ENCODE peak calls at places on chromosome 4, in eight cellular contexts. One of them, this sample, is unnamed.

GRCh38 chr4:86522349-86522748 is 71.8 kb upstream of the PTPN13 start:
- DNase-seq in CD8-positive, alpha-beta T cell: no peak
- DNase-seq in mesendoderm: no peak
- DNase-seq in endodermal cell: no peak
- DNase-seq in uterus: no peak
- DNase-seq in aorta: no peak
- DNase-seq in GM23248: peak; percentile 53
- DNase-seq in SK-N-SH: no peak
- DNase-seq in this sample: no peak

GRCh38 chr4:111847256-111848108 is 297.8 kb upstream of the FAM241A start:
- DNase-seq in SK-N-SH: no peak
- DNase-seq in GM23248: peak; percentile 18
- DNase-seq in endodermal cell: no peak
- DNase-seq in uterus: no peak
- DNase-seq in CD8-positive, alpha-beta T cell: no peak
- DNase-seq in aorta: no peak
- DNase-seq in mesendoderm: peak; percentile 40
- DNase-seq in this sample: no peak

GRCh38 chr4:19164334-19164733 is 1087.4 kb upstream of the SLIT2 start:
- DNase-seq in endodermal cell: no peak
- DNase-seq in mesendoderm: peak; percentile 21
- DNase-seq in GM23248: no peak
- DNase-seq in CD8-positive, alpha-beta T cell: no peak
- DNase-seq in aorta: no peak
- DNase-seq in uterus: no peak
- DNase-seq in SK-N-SH: no peak
- DNase-seq in this sample: no peak

GRCh38 chr4:127470290-127470809 is 162.4 kb upstream of the INTU start:
- DNase-seq in endodermal cell: no peak
- DNase-seq in SK-N-SH: no peak
- DNase-seq in mesendoderm: no peak
- DNase-seq in uterus: peak; percentile 11
- DNase-seq in CD8-positive, alpha-beta T cell: no peak
- DNase-seq in GM23248: no peak
- DNase-seq in aorta: no peak
- DNase-seq in this sample: no peak

GRCh38 chr4:2127609-2128300 is 68.6 kb downstream of the NAT8L start:
- DNase-seq in aorta: no peak
- DNase-seq in CD8-positive, alpha-beta T cell: no peak
- DNase-seq in SK-N-SH: no peak
- DNase-seq in uterus: no peak
- DNase-seq in endodermal cell: no peak
- DNase-seq in mesendoderm: no peak
- DNase-seq in GM23248: no peak
- DNase-seq in this sample: no peak

GRCh38 chr4:140188975-140189374 is 35.0 kb upstream of the MAML3 start:
- DNase-seq in uterus: peak; percentile 55
- DNase-seq in CD8-positive, alpha-beta T cell: no peak
- DNase-seq in endodermal cell: no peak
- DNase-seq in aorta: peak; percentile 66
- DNase-seq in SK-N-SH: no peak
- DNase-seq in mesendoderm: no peak
- DNase-seq in GM23248: peak; percentile 66
- DNase-seq in this sample: no peak

GRCh38 chr4:16862688-16863087 is 35.8 kb downstream of the LDB2 start:
- DNase-seq in GM23248: no peak
- DNase-seq in uterus: no peak
- DNase-seq in endodermal cell: no peak
- DNase-seq in SK-N-SH: no peak
- DNase-seq in CD8-positive, alpha-beta T cell: no peak
- DNase-seq in aorta: no peak
- DNase-seq in mesendoderm: no peak
- DNase-seq in this sample: no peak

GRCh38 chr4:52638717-52639116 is 20.4 kb downstream of the USP46 start:
- DNase-seq in GM23248: no peak
- DNase-seq in mesendoderm: no peak
- DNase-seq in CD8-positive, alpha-beta T cell: no peak
- DNase-seq in aorta: no peak
- DNase-seq in uterus: no peak
- DNase-seq in endodermal cell: no peak
- DNase-seq in SK-N-SH: no peak
- DNase-seq in this sample: no peak

GRCh38 chr4:184348311-184349233 is 125.8 kb downstream of the IRF2 start:
- DNase-seq in SK-N-SH: no peak
- DNase-seq in aorta: no peak
- DNase-seq in uterus: peak; percentile 41
- DNase-seq in CD8-positive, alpha-beta T cell: no peak
- DNase-seq in endodermal cell: peak; percentile 55
- DNase-seq in GM23248: no peak
- DNase-seq in mesendoderm: peak; percentile 20
- DNase-seq in this sample: no peak

GRCh38 chr4:184350964-184351363 is 123.4 kb downstream of the IRF2 start:
- DNase-seq in mesendoderm: no peak
- DNase-seq in GM23248: no peak
- DNase-seq in CD8-positive, alpha-beta T cell: no peak
- DNase-seq in endodermal cell: no peak
- DNase-seq in aorta: no peak
- DNase-seq in SK-N-SH: no peak
- DNase-seq in uterus: no peak
- DNase-seq in this sample: no peak

GRCh38 chr4:184347251-184348239 is 126.8 kb downstream of the IRF2 start:
- DNase-seq in GM23248: no peak
- DNase-seq in endodermal cell: peak; percentile 86
- DNase-seq in uterus: no peak
- DNase-seq in mesendoderm: peak; percentile 93
- DNase-seq in aorta: peak; percentile 75
- DNase-seq in CD8-positive, alpha-beta T cell: no peak
- DNase-seq in SK-N-SH: no peak
- DNase-seq in this sample: no peak

GRCh38 chr4:184350213-184350817 is 124.0 kb downstream of the IRF2 start:
- DNase-seq in CD8-positive, alpha-beta T cell: no peak
- DNase-seq in endodermal cell: peak; percentile 29
- DNase-seq in SK-N-SH: no peak
- DNase-seq in aorta: no peak
- DNase-seq in uterus: no peak
- DNase-seq in mesendoderm: no peak
- DNase-seq in GM23248: no peak
- DNase-seq in this sample: no peak

DNA sequence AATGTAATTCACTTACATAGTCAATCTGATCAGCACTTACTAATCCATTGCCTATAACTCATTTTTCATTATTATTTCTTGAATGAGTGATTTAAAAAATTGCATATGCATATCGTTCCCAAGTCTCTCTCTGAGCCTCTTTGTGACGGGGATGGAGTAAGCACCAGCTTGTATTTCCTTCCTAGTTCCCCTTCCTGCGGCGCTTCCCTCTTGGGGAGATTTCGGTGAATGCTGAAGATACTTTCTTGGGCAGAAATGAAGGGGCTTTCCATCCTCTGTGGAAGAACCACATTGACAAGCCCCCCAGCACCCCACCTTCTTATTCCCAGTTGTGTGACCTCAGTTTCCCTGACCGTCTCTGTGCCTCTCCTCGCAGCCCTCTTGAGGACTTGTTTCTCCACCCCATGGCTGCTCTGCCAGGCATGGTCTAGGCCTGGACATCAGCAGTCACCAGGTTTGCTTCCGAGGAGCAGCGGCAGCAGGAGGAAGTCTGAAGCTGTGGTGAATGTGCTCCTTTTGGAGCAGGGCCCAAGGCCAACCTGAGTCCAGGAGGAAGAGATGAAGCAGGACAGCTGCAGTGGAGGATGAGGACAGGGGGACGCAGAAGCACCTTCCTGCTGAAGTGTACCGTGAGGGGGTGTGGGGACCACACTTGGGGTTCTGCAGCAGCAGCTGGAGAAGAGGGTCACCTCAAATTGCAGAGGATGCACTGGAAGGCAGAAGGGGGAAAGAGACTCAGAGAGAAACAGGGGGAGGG is 124.9 kb downstream of the IRF2 start:
- DNase-seq in aorta: no peak
- DNase-seq in GM23248: no peak
- DNase-seq in mesendoderm: no peak
- DNase-seq in endodermal cell: peak; percentile 37
- DNase-seq in CD8-positive, alpha-beta T cell: no peak
- DNase-seq in SK-N-SH: no peak
- DNase-seq in uterus: no peak
- DNase-seq in this sample: no peak
- H3K27ac ChIP-seq in aorta: no peak overlapping the region
- H3K27ac ChIP-seq in GM23248: no peak overlapping the region
- H3K27ac ChIP-seq in mesendoderm: no peak overlapping the region
- H3K27ac ChIP-seq in endodermal cell: no peak overlapping the region
- H3K27ac ChIP-seq in CD8-positive, alpha-beta T cell: no peak overlapping the region
- H3K27ac ChIP-seq in SK-N-SH: no peak overlapping the region
- H3K27ac ChIP-seq in uterus: no peak overlapping the region
- H3K27ac ChIP-seq in this sample: no peak overlapping the region

GRCh38 chr4:80420638-80421037 is 85.1 kb downstream of the CFAP299 start:
- DNase-seq in SK-N-SH: no peak
- DNase-seq in aorta: no peak
- DNase-seq in CD8-positive, alpha-beta T cell: no peak
- DNase-seq in GM23248: no peak
- DNase-seq in endodermal cell: no peak
- DNase-seq in mesendoderm: no peak
- DNase-seq in uterus: no peak
- DNase-seq in this sample: no peak

GRCh38 chr4:80424225-80424581 is 88.7 kb downstream of the CFAP299 start:
- DNase-seq in uterus: no peak
- DNase-seq in endodermal cell: no peak
- DNase-seq in GM23248: no peak
- DNase-seq in aorta: no peak
- DNase-seq in SK-N-SH: no peak
- DNase-seq in mesendoderm: no peak
- DNase-seq in CD8-positive, alpha-beta T cell: no peak
- DNase-seq in this sample: no peak

GRCh38 chr4:80422727-80423404 is 87.3 kb downstream of the CFAP299 start:
- DNase-seq in SK-N-SH: no peak
- DNase-seq in GM23248: no peak
- DNase-seq in endodermal cell: no peak
- DNase-seq in uterus: no peak
- DNase-seq in aorta: no peak
- DNase-seq in mesendoderm: no peak
- DNase-seq in CD8-positive, alpha-beta T cell: no peak
- DNase-seq in this sample: no peak

GRCh38 chr4:80425701-80426100 is 90.2 kb downstream of the CFAP299 start:
- DNase-seq in uterus: no peak
- DNase-seq in aorta: no peak
- DNase-seq in SK-N-SH: no peak
- DNase-seq in mesendoderm: no peak
- DNase-seq in CD8-positive, alpha-beta T cell: no peak
- DNase-seq in GM23248: no peak
- DNase-seq in endodermal cell: no peak
- DNase-seq in this sample: no peak

GRCh38 chr4:80423553-80424224 is 88.2 kb downstream of the CFAP299 start:
- DNase-seq in uterus: no peak
- DNase-seq in GM23248: peak; percentile 3
- DNase-seq in SK-N-SH: no peak
- DNase-seq in mesendoderm: no peak
- DNase-seq in endodermal cell: no peak
- DNase-seq in CD8-positive, alpha-beta T cell: no peak
- DNase-seq in aorta: no peak
- DNase-seq in this sample: no peak
- H3K27ac ChIP-seq in uterus: no peak overlapping the region
- H3K27ac ChIP-seq in GM23248: no peak overlapping the region
- H3K27ac ChIP-seq in SK-N-SH: no peak overlapping the region
- H3K27ac ChIP-seq in mesendoderm: no peak overlapping the region
- H3K27ac ChIP-seq in endodermal cell: no peak overlapping the region
- H3K27ac ChIP-seq in CD8-positive, alpha-beta T cell: no peak overlapping the region
- H3K27ac ChIP-seq in aorta: no peak overlapping the region
- H3K27ac ChIP-seq in this sample: no peak overlapping the region

GRCh38 chr4:24991015-24991414 is 39.7 kb downstream of the LGI2 start:
- DNase-seq in aorta: no peak
- DNase-seq in mesendoderm: no peak
- DNase-seq in uterus: peak; percentile 35
- DNase-seq in SK-N-SH: no peak
- DNase-seq in endodermal cell: no peak
- DNase-seq in CD8-positive, alpha-beta T cell: no peak
- DNase-seq in GM23248: peak; percentile 69
- DNase-seq in this sample: no peak

GRCh38 chr4:24988776-24989175 is 42.0 kb downstream of the LGI2 start:
- DNase-seq in uterus: no peak
- DNase-seq in CD8-positive, alpha-beta T cell: no peak
- DNase-seq in SK-N-SH: no peak
- DNase-seq in aorta: no peak
- DNase-seq in mesendoderm: peak; percentile 92
- DNase-seq in endodermal cell: peak; percentile 87
- DNase-seq in GM23248: peak; percentile 74
- DNase-seq in this sample: no peak

GRCh38 chr4:24989327-24989726 is 41.4 kb downstream of the LGI2 start:
- DNase-seq in mesendoderm: no peak
- DNase-seq in aorta: no peak
- DNase-seq in GM23248: no peak
- DNase-seq in CD8-positive, alpha-beta T cell: no peak
- DNase-seq in SK-N-SH: no peak
- DNase-seq in endodermal cell: no peak
- DNase-seq in uterus: no peak
- DNase-seq in this sample: no peak

GRCh38 chr4:24995346-24995745 is 35.4 kb downstream of the LGI2 start:
- DNase-seq in aorta: no peak
- DNase-seq in SK-N-SH: no peak
- DNase-seq in GM23248: no peak
- DNase-seq in CD8-positive, alpha-beta T cell: no peak
- DNase-seq in uterus: no peak
- DNase-seq in mesendoderm: no peak
- DNase-seq in endodermal cell: no peak
- DNase-seq in this sample: no peak

GRCh38 chr4:24992968-24993367 is 37.8 kb downstream of the LGI2 start:
- DNase-seq in endodermal cell: no peak
- DNase-seq in uterus: no peak
- DNase-seq in aorta: no peak
- DNase-seq in SK-N-SH: no peak
- DNase-seq in CD8-positive, alpha-beta T cell: no peak
- DNase-seq in GM23248: no peak
- DNase-seq in mesendoderm: no peak
- DNase-seq in this sample: no peak
- H3K27ac ChIP-seq in endodermal cell: no peak overlapping the region
- H3K27ac ChIP-seq in uterus: peak overlapping the region; percentile 9
- H3K27ac ChIP-seq in aorta: no peak overlapping the region
- H3K27ac ChIP-seq in SK-N-SH: no peak overlapping the region
- H3K27ac ChIP-seq in CD8-positive, alpha-beta T cell: no peak overlapping the region
- H3K27ac ChIP-seq in GM23248: no peak overlapping the region
- H3K27ac ChIP-seq in mesendoderm: no peak overlapping the region
- H3K27ac ChIP-seq in this sample: no peak overlapping the region

GRCh38 chr4:26418850-26419249 is 71.4 kb downstream of the CCKAR start:
- DNase-seq in uterus: no peak
- DNase-seq in GM23248: no peak
- DNase-seq in aorta: no peak
- DNase-seq in CD8-positive, alpha-beta T cell: no peak
- DNase-seq in endodermal cell: no peak
- DNase-seq in SK-N-SH: no peak
- DNase-seq in mesendoderm: no peak
- DNase-seq in this sample: no peak

GRCh38 chr4:26420438-26420837 is 69.8 kb downstream of the CCKAR start:
- DNase-seq in mesendoderm: no peak
- DNase-seq in endodermal cell: no peak
- DNase-seq in uterus: no peak
- DNase-seq in GM23248: peak; percentile 25
- DNase-seq in aorta: no peak
- DNase-seq in CD8-positive, alpha-beta T cell: no peak
- DNase-seq in SK-N-SH: no peak
- DNase-seq in this sample: no peak

GRCh38 chr4:26420903-26421302 is 69.4 kb downstream of the CCKAR start:
- DNase-seq in SK-N-SH: no peak
- DNase-seq in aorta: no peak
- DNase-seq in CD8-positive, alpha-beta T cell: no peak
- DNase-seq in endodermal cell: no peak
- DNase-seq in uterus: no peak
- DNase-seq in mesendoderm: no peak
- DNase-seq in GM23248: peak; percentile 29
- DNase-seq in this sample: no peak

GRCh38 chr4:26413595-26413994 is 76.7 kb downstream of the CCKAR start:
- DNase-seq in SK-N-SH: no peak
- DNase-seq in aorta: no peak
- DNase-seq in mesendoderm: no peak
- DNase-seq in CD8-positive, alpha-beta T cell: no peak
- DNase-seq in GM23248: no peak
- DNase-seq in endodermal cell: no peak
- DNase-seq in uterus: no peak
- DNase-seq in this sample: no peak

DNA sequence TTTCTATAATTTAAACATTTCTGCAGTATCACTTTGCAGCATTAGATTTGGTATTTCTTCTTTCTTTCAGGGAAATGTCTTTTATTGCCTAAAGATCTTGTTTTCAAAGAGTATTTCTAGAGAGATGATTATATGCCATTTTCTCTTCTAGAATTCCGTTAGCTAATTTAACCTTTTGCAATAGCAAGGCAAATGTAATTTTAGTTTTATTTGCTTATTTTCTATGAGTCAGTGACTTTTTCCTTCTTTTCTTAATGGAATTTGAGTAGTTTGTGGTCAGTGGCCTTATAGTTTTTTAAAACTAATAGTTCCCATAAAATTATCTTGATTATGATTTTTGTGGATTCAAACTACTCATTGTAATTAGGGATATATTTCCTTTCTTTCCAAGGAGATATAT is 72.2 kb downstream of the CCKAR start:
- DNase-seq in CD8-positive, alpha-beta T cell: no peak
- DNase-seq in GM23248: no peak
- DNase-seq in aorta: no peak
- DNase-seq in uterus: no peak
- DNase-seq in SK-N-SH: no peak
- DNase-seq in mesendoderm: no peak
- DNase-seq in endodermal cell: no peak
- DNase-seq in this sample: no peak
- H3K27ac ChIP-seq in CD8-positive, alpha-beta T cell: no peak overlapping the region
- H3K27ac ChIP-seq in GM23248: no peak overlapping the region
- H3K27ac ChIP-seq in aorta: no peak overlapping the region
- H3K27ac ChIP-seq in uterus: no peak overlapping the region
- H3K27ac ChIP-seq in SK-N-SH: no peak overlapping the region
- H3K27ac ChIP-seq in mesendoderm: no peak overlapping the region
- H3K27ac ChIP-seq in endodermal cell: no peak overlapping the region
- H3K27ac ChIP-seq in this sample: no peak overlapping the region